ENCODE peak calls at places on chromosome 12, in eight cellular contexts. F is type B pancreatic cell, K is AG09319, L is neural crest cell, D is mesothelial cell of epicardium, P is B cell, G is thoracic aorta, Z is progenitor cell of endocrine pancreas. W is an unnamed sample.

GRCh38 chr12:48110691-48111315 is 4.9 kb upstream of the SENP1 start:
- DNase-seq in F (no peak), K (no peak), L (no peak), D (no peak), P (no peak), G (no peak), Z (no peak), W (no peak)

GRCh38 chr12:108641446-108642268 is 8.0 kb upstream of the SELPLG start:
- DNase-seq in F (no peak), K (no peak), L (no peak), D (no peak), P (no peak), G (no peak), Z (no peak), W (no peak)

GRCh38 chr12:51482808-51483532 is 58.3 kb downstream of the SLC4A8 start:
- DNase-seq in F (no peak), K (no peak), L (no peak), D (no peak), P (no peak), G (no peak), Z (no peak), W (no peak)

GRCh38 chr12:27779416-27779815 is 617 bp upstream of the KLHL42 start:
- DNase-seq in F (no peak), K (no peak), L (no peak), D (peak), P (no peak), G (no peak), Z (peak), W (no peak)

GRCh38 chr12:78864483-78865296 is at the start of gene SYT1:
- DNase-seq in F (peak), K (no peak), L (peak), D (peak), P (no peak), G (no peak), Z (peak), W (no peak)

GRCh38 chr12:55797068-55797467 is 20.5 kb downstream of the SARNP start:
- DNase-seq in F (no peak), K (no peak), L (peak), D (no peak), P (no peak), G (no peak), Z (no peak), W (no peak)

GRCh38 chr12:130973109-130973508 is 19.4 kb downstream of the ADGRD1 start:
- DNase-seq in F (no peak), K (no peak), L (no peak), D (no peak), P (no peak), G (no peak), Z (no peak), W (no peak)

GRCh38 chr12:43847427-43847826 is 11.5 kb downstream of the TMEM117 start:
- DNase-seq in F (no peak), K (no peak), L (no peak), D (no peak), P (no peak), G (no peak), Z (no peak), W (no peak)

GRCh38 chr12:19937161-19937560 is 431.2 kb upstream of the PDE3A start:
- DNase-seq in F (no peak), K (no peak), L (no peak), D (no peak), P (no peak), G (no peak), Z (no peak), W (no peak)

GRCh38 chr12:131250028-131250950 is 296.6 kb downstream of the ADGRD1 start:
- DNase-seq in F (no peak), K (no peak), L (no peak), D (no peak), P (no peak), G (no peak), Z (no peak), W (no peak)

GRCh38 chr12:119417440-119417839 is 82.9 kb downstream of the CCDC60 start:
- DNase-seq in F (no peak), K (no peak), L (no peak), D (no peak), P (no peak), G (no peak), Z (no peak), W (no peak)

GRCh38 chr12:124814741-124815613 is 48.7 kb downstream of the SCARB1 start:
- DNase-seq in F (no peak), K (no peak), L (no peak), D (no peak), P (no peak), G (no peak), Z (no peak), W (no peak)

DNA sequence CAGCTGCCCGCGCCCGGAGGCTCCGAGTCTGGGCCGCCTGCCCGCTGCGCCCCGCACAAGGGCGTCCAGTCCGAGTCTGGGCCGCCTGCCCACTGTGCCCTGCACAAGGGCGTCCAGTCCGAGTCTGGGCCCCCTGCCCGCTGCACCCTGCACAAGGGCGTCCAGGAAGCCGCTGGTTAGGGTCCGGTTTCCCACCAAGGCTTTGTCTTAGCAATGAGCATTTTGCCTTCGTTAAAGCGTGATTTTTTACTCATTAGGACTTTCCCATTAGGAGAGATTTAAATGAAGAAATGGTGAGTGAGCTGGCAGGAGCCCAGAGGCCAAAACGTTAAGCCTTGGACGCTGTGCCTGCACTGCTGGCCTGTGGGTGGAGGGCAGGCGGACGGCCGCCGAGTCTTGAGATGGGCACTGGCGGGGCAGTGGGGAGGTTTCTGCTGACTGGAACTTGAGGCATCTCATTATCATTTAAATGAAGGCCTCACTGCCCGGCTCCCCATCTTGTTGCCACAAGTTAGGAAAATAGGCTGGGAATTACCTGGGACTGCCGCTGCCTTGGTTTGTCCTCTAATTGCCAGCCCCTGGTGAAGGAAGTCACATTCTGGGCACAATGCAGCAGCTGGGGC is 36.0 kb downstream of the FBRSL1 start:
- DNase-seq in F (no peak), K (no peak), L (no peak), D (no peak), P (no peak), G (no peak), Z (no peak), W (no peak)
- TF ChIP-seq CTCF in F (no peak), K (no peak), L (no peak), D (no peak), P (no peak), G (no peak), Z (no peak), W (no peak)

GRCh38 chr12:14756331-14757143 is 46.7 kb downstream of the WBP11 start:
- DNase-seq in F (no peak), K (no peak), L (peak), D (peak), P (peak), G (no peak), Z (peak), W (no peak)
- TF ChIP-seq CTCF in F (peak), K (peak), L (peak), D (peak), P (peak), G (no peak), Z (peak), W (peak)

GRCh38 chr12:21618566-21618965 is 13.9 kb upstream of the GYS2 start:
- DNase-seq in F (no peak), K (no peak), L (no peak), D (no peak), P (no peak), G (no peak), Z (no peak), W (no peak)

GRCh38 chr12:21617030-21617429 is 12.4 kb upstream of the GYS2 start:
- DNase-seq in F (no peak), K (no peak), L (no peak), D (no peak), P (no peak), G (no peak), Z (no peak), W (no peak)

GRCh38 chr12:21615441-21615840 is 10.8 kb upstream of the GYS2 start:
- DNase-seq in F (no peak), K (no peak), L (no peak), D (no peak), P (no peak), G (no peak), Z (no peak), W (no peak)

GRCh38 chr12:21614510-21614909 is 9.9 kb upstream of the GYS2 start:
- DNase-seq in F (no peak), K (no peak), L (no peak), D (no peak), P (no peak), G (no peak), Z (no peak), W (no peak)

DNA sequence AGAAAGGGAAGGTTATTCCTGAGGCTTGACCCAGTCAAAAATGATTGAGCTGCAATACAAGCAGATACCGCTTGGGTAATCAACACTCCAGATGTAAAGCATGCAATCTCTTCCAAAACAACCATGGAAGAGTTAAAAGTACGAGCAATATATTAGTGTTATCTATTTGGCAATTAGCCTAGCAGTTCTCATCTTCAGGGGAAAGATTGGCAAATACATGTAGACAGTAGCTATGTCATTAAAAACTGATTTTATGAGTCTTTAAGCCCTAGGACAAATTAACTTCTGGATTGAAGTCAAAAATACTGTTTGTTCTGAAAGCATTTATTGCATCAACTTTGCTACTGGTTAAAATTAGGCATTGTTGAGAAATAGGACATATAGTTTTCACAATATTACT is 9.3 kb upstream of the GYS2 start:
- DNase-seq in F (no peak), K (no peak), L (no peak), D (no peak), P (no peak), G (no peak), Z (no peak), W (no peak)
- TF ChIP-seq CTCF in F (no peak), K (no peak), L (peak), D (peak), P (no peak), G (no peak), Z (peak), W (no peak)

DNA sequence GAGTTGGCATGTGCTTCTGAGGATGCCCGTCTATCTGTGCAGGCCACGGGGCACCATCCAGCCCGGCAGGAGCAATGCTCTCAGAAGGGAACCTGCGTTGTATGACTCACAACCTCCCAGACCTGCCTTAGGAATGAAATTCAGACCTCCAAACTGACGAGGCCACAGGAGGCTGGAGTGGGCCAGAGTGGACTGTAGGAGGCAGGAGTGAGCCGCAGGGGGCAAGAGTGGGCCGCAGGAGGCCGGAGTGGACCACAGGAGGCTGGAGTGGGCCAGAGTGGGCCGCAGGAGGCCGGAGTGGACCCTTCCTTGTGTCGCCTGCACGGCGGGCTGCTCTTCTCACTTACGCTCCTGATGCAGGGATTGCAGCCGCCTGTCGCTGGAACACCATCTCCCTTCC is 11.1 kb upstream of the FBRSL1 start:
- DNase-seq in F (no peak), K (no peak), L (no peak), D (no peak), P (no peak), G (no peak), Z (no peak), W (no peak)
- TF ChIP-seq CTCF in F (no peak), K (no peak), L (peak), D (no peak), P (no peak), G (no peak), Z (no peak), W (no peak)

GRCh38 chr12:88648625-88649024 is 68.4 kb upstream of the KITLG start:
- DNase-seq in F (no peak), K (no peak), L (no peak), D (no peak), P (no peak), G (no peak), Z (no peak), W (no peak)

GRCh38 chr12:88643685-88644084 is 63.4 kb upstream of the KITLG start:
- DNase-seq in F (no peak), K (peak), L (no peak), D (no peak), P (no peak), G (no peak), Z (no peak), W (no peak)

GRCh38 chr12:88644946-88645702 is 64.9 kb upstream of the KITLG start:
- DNase-seq in F (no peak), K (no peak), L (no peak), D (no peak), P (no peak), G (no peak), Z (no peak), W (no peak)

GRCh38 chr12:88650715-88651114 is 70.4 kb upstream of the KITLG start:
- DNase-seq in F (no peak), K (peak), L (no peak), D (no peak), P (no peak), G (no peak), Z (no peak), W (no peak)

DNA sequence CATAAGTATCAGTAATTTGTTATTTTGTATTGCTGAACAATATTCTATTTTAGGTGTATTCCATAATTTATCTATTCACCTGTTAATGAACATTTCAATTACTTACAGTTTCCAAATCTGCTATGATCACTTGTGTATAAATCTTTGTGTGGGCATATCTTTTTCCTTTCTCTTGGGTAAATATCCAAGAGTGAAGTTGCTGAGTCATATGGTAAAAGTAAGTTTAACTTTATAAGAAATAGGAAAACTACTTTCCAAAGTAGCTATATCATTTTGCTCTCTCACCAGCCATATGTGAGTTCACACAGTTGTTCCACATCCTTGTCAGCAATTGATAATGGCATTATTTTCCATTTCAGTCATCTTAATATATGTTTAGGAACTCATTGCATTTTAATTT is 66.6 kb upstream of the KITLG start:
- DNase-seq in F (no peak), K (no peak), L (no peak), D (no peak), P (no peak), G (no peak), Z (no peak), W (no peak)
- TF ChIP-seq CTCF in F (no peak), K (no peak), L (no peak), D (no peak), P (no peak), G (no peak), Z (no peak), W (no peak)

DNA sequence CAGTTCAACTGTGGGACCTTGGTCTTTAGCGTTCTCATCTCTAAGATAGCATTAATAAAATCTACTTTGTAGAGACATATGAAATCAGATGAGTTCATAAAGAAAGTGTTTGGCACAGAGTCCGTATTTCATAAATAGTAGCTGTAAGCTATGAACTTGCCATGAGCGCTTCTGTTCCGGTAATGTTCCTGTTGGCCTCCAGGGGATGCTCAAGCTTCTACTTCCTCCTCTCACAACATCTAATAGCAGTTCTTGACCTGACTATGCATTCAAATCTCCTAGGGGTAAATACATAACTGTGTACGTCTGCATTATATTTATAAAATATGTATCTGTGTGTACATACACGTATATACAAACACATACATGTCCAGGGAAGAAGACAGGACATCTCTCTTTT is 288.2 kb upstream of the TMPO start:
- DNase-seq in F (no peak), K (no peak), L (no peak), D (no peak), P (no peak), G (no peak), Z (no peak), W (no peak)
- TF ChIP-seq CTCF in F (peak), K (peak), L (peak), D (no peak), P (no peak), G (no peak), Z (peak), W (peak)

GRCh38 chr12:96399919-96400630 is at the start of gene CDK17:
- DNase-seq in F (peak), K (peak), L (peak), D (peak), P (peak), G (peak), Z (peak), W (peak)
- TF ChIP-seq CTCF in F (peak), K (peak), L (peak), D (peak), P (no peak), G (no peak), Z (peak), W (peak)

DNA sequence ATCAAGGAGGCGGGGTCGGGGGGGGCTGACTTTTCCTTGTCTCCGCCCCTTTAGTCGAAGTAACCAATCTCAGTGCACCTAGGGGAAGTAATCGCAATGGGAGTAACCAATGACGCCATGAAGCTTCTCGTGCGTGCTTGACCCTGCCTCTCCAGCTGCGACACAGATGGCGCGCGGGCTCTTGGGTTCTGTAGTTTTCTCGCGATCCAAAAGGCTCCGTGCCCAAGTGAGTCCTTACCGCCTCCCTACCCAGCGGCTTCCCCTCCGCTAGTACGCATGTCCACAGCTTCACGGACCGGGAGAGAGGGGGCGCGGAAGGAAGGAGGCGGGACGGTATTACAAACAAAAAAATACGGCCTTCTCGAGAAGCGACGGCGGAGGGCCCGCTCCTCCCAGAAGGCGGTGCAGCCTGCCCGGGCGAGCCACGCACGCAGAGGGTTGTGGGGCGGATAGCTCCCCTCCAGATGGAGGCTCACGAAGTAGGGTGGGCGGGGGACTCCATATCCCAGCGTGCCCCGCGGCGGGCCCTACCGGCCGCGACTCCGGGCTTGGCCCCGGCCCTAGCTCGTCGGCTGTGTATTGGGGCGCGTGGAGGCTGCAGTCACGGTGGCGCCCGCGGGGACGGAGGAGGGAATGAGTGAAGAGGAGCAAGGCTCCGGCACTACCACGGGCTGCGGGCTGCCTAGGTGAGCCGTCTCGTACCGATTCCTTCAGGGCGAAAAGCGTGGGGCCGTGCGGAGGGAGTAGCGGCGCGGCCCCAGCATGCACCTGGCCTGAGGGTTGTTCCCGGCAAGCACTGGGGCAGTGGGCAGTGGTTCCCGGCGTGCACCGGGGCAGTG is at the start of gene TARBP2:
- DNase-seq in F (peak), K (peak), L (peak), D (peak), P (peak), G (peak), Z (peak), W (peak)
- TF ChIP-seq CTCF in F (peak), K (no peak), L (no peak), D (no peak), P (no peak), G (no peak), Z (no peak), W (no peak)

GRCh38 chr12:32343496-32343895 is 55.9 kb upstream of the FGD4 start:
- DNase-seq in F (no peak), K (no peak), L (no peak), D (no peak), P (no peak), G (no peak), Z (no peak), W (no peak)

GRCh38 chr12:32344047-32344446 is 55.3 kb upstream of the FGD4 start:
- DNase-seq in F (no peak), K (no peak), L (no peak), D (no peak), P (no peak), G (no peak), Z (no peak), W (no peak)
- TF ChIP-seq CTCF in F (no peak), K (no peak), L (no peak), D (no peak), P (no peak), G (no peak), Z (peak), W (no peak)

GRCh38 chr12:90410962-90411361 is 544.0 kb downstream of the CCER1 start:
- DNase-seq in F (no peak), K (no peak), L (no peak), D (no peak), P (no peak), G (no peak), Z (no peak), W (peak)

GRCh38 chr12:90404071-90404470 is 550.9 kb downstream of the CCER1 start:
- DNase-seq in F (no peak), K (no peak), L (no peak), D (no peak), P (no peak), G (no peak), Z (no peak), W (no peak)

DNA sequence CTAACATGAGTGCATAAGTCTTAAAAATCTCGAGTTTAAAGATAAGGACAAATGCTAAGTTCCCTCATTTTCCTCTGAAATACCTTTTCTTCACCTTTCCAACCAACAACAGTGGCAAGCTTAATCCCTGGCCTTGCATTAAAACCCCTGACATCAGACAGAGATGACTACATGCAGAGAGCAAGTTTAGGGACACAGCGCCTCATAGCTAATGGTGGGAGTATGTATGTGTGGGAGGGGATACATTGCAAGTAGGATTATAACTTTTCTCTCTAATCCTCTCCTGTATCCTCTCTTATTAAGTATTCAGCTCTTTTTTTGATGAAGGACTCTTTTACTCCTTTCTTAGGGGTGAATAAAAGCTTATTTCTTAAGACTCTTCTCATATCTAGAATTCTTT is 547.1 kb downstream of the CCER1 start:
- DNase-seq in F (no peak), K (no peak), L (no peak), D (no peak), P (no peak), G (no peak), Z (no peak), W (no peak)
- TF ChIP-seq CTCF in F (no peak), K (no peak), L (no peak), D (no peak), P (no peak), G (no peak), Z (no peak), W (peak)